ENCODE peak calls at places on chromosome 11, in four cellular contexts. One of them, this sample, is unnamed.

GRCh38 chr11:48169706-48170105 is 46.9 kb upstream of the OR4B1 start:
- DNase-seq in K562: no peak
- DNase-seq in GM12878: no peak
- DNase-seq in HepG2: no peak
- DNase-seq in this sample: no peak

GRCh38 chr11:71139516-71140205 is 112.7 kb downstream of the SHANK2 start:
- DNase-seq in K562: no peak
- DNase-seq in GM12878: no peak
- DNase-seq in HepG2: peak
- DNase-seq in this sample: no peak

GRCh38 chr11:27429740-27430451 is 42.7 kb downstream of the LGR4 start:
- DNase-seq in K562: no peak
- DNase-seq in HepG2: no peak
- DNase-seq in GM12878: no peak
- DNase-seq in this sample: no peak

GRCh38 chr11:45737056-45737455 is 67.9 kb upstream of the SLC35C1 start:
- DNase-seq in GM12878: no peak
- DNase-seq in HepG2: no peak
- DNase-seq in K562: no peak
- DNase-seq in this sample: no peak

GRCh38 chr11:101129203-101129943 is at the start of gene PGR:
- DNase-seq in K562: peak
- DNase-seq in GM12878: no peak
- DNase-seq in HepG2: no peak
- DNase-seq in this sample: peak

GRCh38 chr11:97109078-97109477 is 719.3 kb downstream of the JRKL start:
- DNase-seq in K562: no peak
- DNase-seq in HepG2: no peak
- DNase-seq in GM12878: no peak
- DNase-seq in this sample: no peak

GRCh38 chr11:2572491-2573239 is 127.1 kb downstream of the KCNQ1OT1 start:
- DNase-seq in GM12878: no peak
- DNase-seq in HepG2: no peak
- DNase-seq in K562: no peak
- DNase-seq in this sample: no peak

GRCh38 chr11:80163011-80163410 is 722.2 kb upstream of the TENM4 start:
- DNase-seq in GM12878: no peak
- DNase-seq in HepG2: no peak
- DNase-seq in K562: no peak
- DNase-seq in this sample: no peak

DNA sequence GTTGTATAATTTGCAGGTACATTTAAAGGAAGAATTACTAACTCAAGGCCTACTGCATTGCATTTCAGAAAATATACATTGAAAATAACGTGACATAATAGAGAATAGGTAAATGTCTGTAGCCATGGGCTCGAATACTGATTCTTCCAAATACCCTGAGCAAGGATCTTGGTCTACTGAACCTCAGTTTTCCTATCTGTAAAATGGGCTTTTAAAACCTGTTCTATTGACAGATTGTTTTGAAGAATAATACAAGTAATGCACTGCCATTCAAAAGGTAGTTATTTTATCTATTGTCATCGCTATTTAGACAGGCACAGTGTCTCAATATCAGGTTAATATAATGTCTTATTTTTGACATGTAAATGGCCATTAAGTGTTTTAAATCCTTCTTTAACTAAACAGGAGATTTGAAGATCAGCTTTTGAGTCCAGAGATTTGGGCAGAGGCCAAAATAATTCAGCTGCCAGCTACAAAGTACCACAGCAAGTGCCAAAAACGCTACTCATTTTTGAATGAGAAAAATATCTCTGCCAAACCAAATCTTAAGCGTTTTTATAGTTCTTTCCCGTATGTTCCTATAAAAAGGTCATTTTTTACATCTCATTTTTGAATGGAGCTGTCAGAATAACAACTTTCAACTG is 56.7 kb downstream of the CTSC start:
- DNase-seq in GM12878: no peak
- DNase-seq in HepG2: no peak
- DNase-seq in K562: no peak
- DNase-seq in this sample: no peak
- TF ChIP-seq CBFB in GM12878: no peak
- TF ChIP-seq CBFB in HepG2: no peak
- TF ChIP-seq CBFB in K562: no peak
- TF ChIP-seq CBFB in this sample: no peak

DNA sequence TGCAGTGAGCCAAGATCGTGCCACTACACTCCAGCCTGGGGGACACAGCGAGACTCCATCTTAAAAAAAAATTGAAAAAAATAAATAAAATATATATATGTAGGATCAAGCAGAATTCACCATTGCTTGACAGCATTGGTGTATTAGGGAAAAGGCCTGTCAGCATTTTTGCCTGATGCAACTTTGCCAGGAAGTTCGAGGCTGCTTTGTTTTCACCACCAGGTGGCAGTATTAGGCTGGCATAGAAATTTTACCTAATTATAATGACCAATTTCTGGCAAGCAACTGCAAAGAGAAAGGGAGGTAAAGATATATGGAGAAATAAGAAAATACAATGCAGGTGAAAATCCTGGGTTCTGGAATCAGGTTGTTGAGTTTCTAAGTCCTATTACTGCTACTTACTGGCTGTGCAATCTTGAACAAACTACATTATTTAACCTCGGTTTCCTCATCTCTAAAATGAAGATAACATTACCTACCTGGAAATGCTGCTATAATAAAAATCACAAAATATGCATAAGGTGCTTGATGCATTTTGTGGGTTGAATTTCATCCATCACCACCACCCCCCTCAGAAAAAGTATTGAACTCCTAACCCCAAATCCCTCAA is 24.7 kb downstream of the LAYN start:
- DNase-seq in K562: peak
- DNase-seq in HepG2: peak
- DNase-seq in GM12878: peak
- DNase-seq in this sample: peak
- TF ChIP-seq CBFB in K562: no peak
- TF ChIP-seq CBFB in HepG2: no peak
- TF ChIP-seq CBFB in GM12878: no peak
- TF ChIP-seq CBFB in this sample: no peak

DNA sequence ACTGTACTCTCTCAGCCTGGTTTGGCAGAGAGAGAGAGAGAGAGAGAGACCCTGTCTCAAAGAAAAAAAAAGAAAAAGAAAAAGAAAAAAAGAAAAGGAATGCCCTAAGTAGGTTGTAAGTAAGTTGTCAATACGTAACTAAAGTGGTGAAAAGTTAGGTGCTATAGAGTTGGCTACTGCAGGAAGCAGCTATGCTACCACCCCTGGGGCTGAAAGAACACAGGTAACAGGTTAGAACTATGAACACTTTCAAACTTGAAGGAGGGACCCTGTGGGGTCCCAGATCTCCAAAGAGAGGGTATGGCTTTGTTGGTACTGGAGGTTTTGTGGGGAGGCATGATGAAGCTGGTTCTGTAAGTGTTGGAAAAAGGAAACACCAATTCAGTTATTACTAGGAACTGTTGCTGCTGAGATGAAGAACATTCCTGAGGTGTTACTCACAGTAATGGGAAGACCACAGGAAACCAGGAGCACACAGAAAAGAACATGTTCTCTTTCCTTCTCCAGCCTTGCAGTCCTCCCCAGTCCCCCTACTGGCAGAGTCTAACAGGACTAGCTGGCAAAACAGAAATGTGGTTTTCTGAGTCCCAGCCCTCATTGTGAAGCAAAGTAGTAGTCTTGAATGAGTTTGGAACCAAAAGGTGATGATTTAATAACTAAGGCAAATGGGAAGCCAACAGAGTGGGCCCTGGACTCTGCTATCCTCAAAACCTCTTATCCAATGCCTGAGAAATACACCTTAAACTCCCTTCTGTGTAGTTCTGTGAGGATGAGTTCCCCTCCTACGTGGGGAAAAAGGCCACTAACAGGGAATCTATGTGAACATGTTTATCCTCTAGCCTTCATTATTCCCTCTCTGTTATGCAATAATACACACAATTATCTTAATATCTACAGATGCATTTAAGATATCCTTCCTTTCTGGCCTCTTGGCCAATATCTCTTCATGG is 427.0 kb upstream of the DDI1 start:
- DNase-seq in GM12878: no peak
- DNase-seq in K562: no peak
- DNase-seq in HepG2: no peak
- DNase-seq in this sample: peak
- TF ChIP-seq CBFB in GM12878: no peak
- TF ChIP-seq CBFB in K562: no peak
- TF ChIP-seq CBFB in HepG2: no peak
- TF ChIP-seq CBFB in this sample: no peak

GRCh38 chr11:13667795-13668101 is 720 bp upstream of the FAR1 start:
- DNase-seq in GM12878: no peak
- DNase-seq in HepG2: no peak
- DNase-seq in K562: no peak
- DNase-seq in this sample: no peak

GRCh38 chr11:13668102-13668956 is at the start of gene FAR1:
- DNase-seq in HepG2: no peak
- DNase-seq in K562: peak
- DNase-seq in GM12878: peak
- DNase-seq in this sample: peak

GRCh38 chr11:13668957-13669521 is 571 bp downstream of the FAR1 start:
- DNase-seq in K562: peak
- DNase-seq in GM12878: no peak
- DNase-seq in HepG2: no peak
- DNase-seq in this sample: no peak

GRCh38 chr11:13666708-13667107 is 1.8 kb upstream of the FAR1 start:
- DNase-seq in HepG2: no peak
- DNase-seq in GM12878: no peak
- DNase-seq in K562: no peak
- DNase-seq in this sample: no peak

GRCh38 chr11:13667245-13667644 is 1.2 kb upstream of the FAR1 start:
- DNase-seq in HepG2: no peak
- DNase-seq in K562: no peak
- DNase-seq in GM12878: no peak
- DNase-seq in this sample: no peak
- TF ChIP-seq CBFB in HepG2: no peak
- TF ChIP-seq CBFB in K562: no peak
- TF ChIP-seq CBFB in GM12878: no peak
- TF ChIP-seq CBFB in this sample: no peak

DNA sequence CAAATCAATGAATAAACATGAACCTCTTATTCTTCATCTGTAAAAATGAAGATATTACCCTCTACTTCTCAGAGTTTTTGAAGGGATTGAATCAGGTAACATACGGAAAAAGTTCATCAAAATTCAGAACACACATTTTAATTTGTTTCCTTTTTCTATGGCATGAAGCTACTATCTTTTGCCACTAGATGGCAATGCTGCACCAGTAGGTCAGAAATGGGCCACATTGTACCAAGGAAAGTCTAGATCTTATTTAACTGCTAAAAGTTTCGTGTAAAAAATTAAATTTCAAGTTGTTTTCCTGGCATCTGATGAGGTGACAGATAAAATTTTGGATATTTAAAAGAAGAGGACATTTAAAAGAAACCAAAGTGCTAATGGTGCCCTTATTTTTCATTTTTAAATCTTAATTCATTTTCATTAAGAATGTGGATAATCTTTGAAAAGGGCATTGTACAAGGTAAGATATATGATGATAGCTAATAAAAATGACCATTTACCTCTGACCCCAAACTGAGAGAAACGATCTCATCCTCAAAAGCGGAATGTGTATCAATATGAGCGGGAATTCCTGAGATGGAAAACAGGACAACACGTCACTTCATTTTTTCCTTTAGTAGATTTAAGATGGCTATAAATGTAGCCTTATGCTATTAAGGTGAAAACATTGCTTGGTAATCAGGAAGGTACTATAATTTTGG is 16.1 kb downstream of the ALKBH8 start:
- DNase-seq in GM12878: no peak
- DNase-seq in HepG2: peak
- DNase-seq in K562: peak
- DNase-seq in this sample: no peak
- TF ChIP-seq CBFB in GM12878: no peak
- TF ChIP-seq CBFB in HepG2: no peak
- TF ChIP-seq CBFB in K562: no peak
- TF ChIP-seq CBFB in this sample: no peak

GRCh38 chr11:68892576-68892975 is 11.1 kb downstream of the MRPL21 start:
- DNase-seq in GM12878: no peak
- DNase-seq in K562: no peak
- DNase-seq in HepG2: no peak
- DNase-seq in this sample: no peak

GRCh38 chr11:68889948-68890446 is 13.6 kb downstream of the MRPL21 start:
- DNase-seq in K562: peak
- DNase-seq in GM12878: no peak
- DNase-seq in HepG2: no peak
- DNase-seq in this sample: peak

GRCh38 chr11:68891356-68891948 is 12.2 kb downstream of the MRPL21 start:
- DNase-seq in HepG2: no peak
- DNase-seq in GM12878: no peak
- DNase-seq in K562: no peak
- DNase-seq in this sample: no peak

GRCh38 chr11:68893282-68893681 is 10.3 kb downstream of the MRPL21 start:
- DNase-seq in HepG2: no peak
- DNase-seq in GM12878: no peak
- DNase-seq in K562: no peak
- DNase-seq in this sample: no peak

DNA sequence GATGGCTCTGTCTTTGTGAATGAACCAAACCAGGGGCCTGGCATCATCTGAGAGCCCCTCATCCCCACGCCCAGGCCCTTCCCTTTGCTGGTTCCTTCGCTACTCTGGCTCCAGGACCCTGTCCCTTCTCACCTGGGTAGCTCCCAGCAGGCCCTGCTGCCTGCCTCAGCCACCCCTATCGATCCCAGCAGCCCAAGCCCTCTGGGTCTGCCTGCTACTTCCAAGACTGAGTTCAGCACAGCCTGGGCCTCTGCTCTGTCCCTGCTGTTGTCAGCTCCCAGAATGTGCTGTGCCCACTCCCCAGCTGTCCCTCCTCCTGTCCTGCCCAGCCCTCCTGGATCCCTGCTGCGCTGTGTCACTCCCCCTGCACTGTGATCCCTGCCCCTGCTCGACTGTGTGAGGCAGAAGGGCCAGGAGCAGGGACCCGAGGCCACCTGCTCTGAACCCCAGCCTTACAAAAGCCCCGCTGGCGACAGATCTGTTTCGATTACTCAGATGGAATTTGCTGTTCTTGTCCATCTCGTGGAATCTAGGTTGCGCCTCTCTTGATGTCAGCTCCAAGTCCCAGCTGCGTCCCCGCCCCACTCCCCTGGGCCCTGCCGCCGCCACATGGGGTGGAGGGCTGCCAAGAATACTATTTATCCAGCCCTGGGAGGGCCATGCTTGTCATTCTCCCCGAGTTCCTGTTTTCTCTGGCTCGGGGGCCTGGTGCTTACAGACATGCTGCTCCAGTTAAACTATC is 13.0 kb downstream of the MRPL21 start:
- DNase-seq in GM12878: no peak
- DNase-seq in K562: no peak
- DNase-seq in HepG2: no peak
- DNase-seq in this sample: no peak
- TF ChIP-seq CBFB in GM12878: no peak
- TF ChIP-seq CBFB in K562: no peak
- TF ChIP-seq CBFB in HepG2: no peak
- TF ChIP-seq CBFB in this sample: no peak